ENCODE peak calls at places on chromosomes 16 and 17, in four cellular contexts. B is transverse colon, G is iris pigment epithelial cell, R is left colon. T is an unnamed sample.

GRCh38 chr16:13904179-13904691 is 15.7 kb upstream of the ERCC4 start:
- DNase-seq in G (no peak), R (no peak), B (no peak), T (no peak)

GRCh38 chr16:63617047-63617989 is 1504.5 kb downstream of the CDH11 start:
- DNase-seq in B (no peak), G (no peak), R (peak), T (no peak)

GRCh38 chr16:65070831-65071230 is 51.0 kb downstream of the CDH11 start:
- DNase-seq in R (peak), B (peak), G (peak), T (peak)

GRCh38 chr16:49592507-49593422 is 219.2 kb downstream of the C16orf78 start:
- DNase-seq in B (peak), G (peak), R (peak), T (peak)

GRCh38 chr17:7215136-7215638 is 4.4 kb downstream of the DLG4 start:
- DNase-seq in R (no peak), G (no peak), B (no peak), T (no peak)

GRCh38 chr17:49963626-49964538 is 5.1 kb upstream of the DLX4 start:
- DNase-seq in G (no peak), B (no peak), R (no peak), T (no peak)

GRCh38 chr16:2507679-2508064 is 6.1 kb upstream of the ATP6V0C start:
- DNase-seq in R (peak), B (peak), G (no peak), T (no peak)

GRCh38 chr17:846901-847777 is 65.0 kb downstream of the MRM3 start:
- DNase-seq in G (peak), B (no peak), R (no peak), T (no peak)

GRCh38 chr17:9174779-9175574 is 153.7 kb downstream of the NTN1 start:
- DNase-seq in B (no peak), R (no peak), G (no peak), T (no peak)

GRCh38 chr17:18182190-18182977 is 1.2 kb upstream of the ALKBH5 start:
- DNase-seq in B (peak), G (no peak), R (peak), T (no peak)

GRCh38 chr17:17877548-17878358 is 41.0 kb upstream of the SREBF1 start:
- DNase-seq in B (peak), G (peak), R (peak), T (peak)

GRCh38 chr17:31508310-31509094 is 117.0 kb downstream of the RAB11FIP4 start:
- DNase-seq in G (no peak), B (no peak), R (no peak), T (no peak)

GRCh38 chr16:86157616-86158247 is 258.8 kb downstream of the IRF8 start:
- DNase-seq in G (peak), R (no peak), B (no peak), T (no peak)

GRCh38 chr17:51472670-51473069 is 212.3 kb downstream of the UTP18 start:
- DNase-seq in G (no peak), B (no peak), R (no peak), T (no peak)

GRCh38 chr17:13474073-13474800 is 127.5 kb downstream of the HS3ST3A1 start:
- DNase-seq in R (no peak), G (peak), B (no peak), T (peak)